ENCODE peak calls at places on chromosomes 11 and 22, in nine cellular contexts. One of them, this sample, is unnamed.
A peak's percentile ranks its signal among the peaks of the same experiment; 100 is the strongest.

GRCh38 chr11:70757241-70757640 is 358.9 kb downstream of the CTTN start:
- DNase-seq in NCI-H446: no peak
- DNase-seq in stimulated activated CD4-positive, alpha-beta T cell treated with anti-CD3 and anti-CD28 coated beads, Interleukin-4, amount 100 ng/mL, for 48 hours: no peak
- DNase-seq in C1 segment of cervical spinal cord: no peak
- DNase-seq in keratinocyte: no peak
- DNase-seq in Kasumi-1: no peak
- DNase-seq in NCI-H1417: no peak
- DNase-seq in GF-D8: no peak
- DNase-seq in activated CD4-positive, alpha-beta T cell treated with anti-CD3 and anti-CD28 coated beads for 48 hours: no peak
- DNase-seq in this sample: no peak

GRCh38 chr11:77009533-77010160 is 24.6 kb upstream of the B3GNT6 start:
- DNase-seq in NCI-H446: no peak
- DNase-seq in stimulated activated CD4-positive, alpha-beta T cell treated with anti-CD3 and anti-CD28 coated beads, Interleukin-4, amount 100 ng/mL, for 48 hours: no peak
- DNase-seq in C1 segment of cervical spinal cord: no peak
- DNase-seq in keratinocyte: no peak
- DNase-seq in Kasumi-1: no peak
- DNase-seq in NCI-H1417: no peak
- DNase-seq in GF-D8: no peak
- DNase-seq in activated CD4-positive, alpha-beta T cell treated with anti-CD3 and anti-CD28 coated beads for 48 hours: no peak
- DNase-seq in this sample: no peak

GRCh38 chr11:80598905-80599304 is 1158.1 kb upstream of the TENM4 start:
- DNase-seq in NCI-H446: no peak
- DNase-seq in stimulated activated CD4-positive, alpha-beta T cell treated with anti-CD3 and anti-CD28 coated beads, Interleukin-4, amount 100 ng/mL, for 48 hours: no peak
- DNase-seq in C1 segment of cervical spinal cord: no peak
- DNase-seq in keratinocyte: no peak
- DNase-seq in Kasumi-1: no peak
- DNase-seq in NCI-H1417: no peak
- DNase-seq in GF-D8: no peak
- DNase-seq in activated CD4-positive, alpha-beta T cell treated with anti-CD3 and anti-CD28 coated beads for 48 hours: no peak
- DNase-seq in this sample: no peak

GRCh38 chr11:9726313-9727022 is 62.6 kb downstream of the SWAP70 start:
- DNase-seq in NCI-H446: no peak
- DNase-seq in stimulated activated CD4-positive, alpha-beta T cell treated with anti-CD3 and anti-CD28 coated beads, Interleukin-4, amount 100 ng/mL, for 48 hours: no peak
- DNase-seq in C1 segment of cervical spinal cord: no peak
- DNase-seq in keratinocyte: no peak
- DNase-seq in Kasumi-1: no peak
- DNase-seq in NCI-H1417: peak; percentile 86
- DNase-seq in GF-D8: no peak
- DNase-seq in activated CD4-positive, alpha-beta T cell treated with anti-CD3 and anti-CD28 coated beads for 48 hours: no peak
- DNase-seq in this sample: no peak

GRCh38 chr11:125588505-125588904 is 4.1 kb upstream of the STT3A start:
- DNase-seq in NCI-H446: no peak
- DNase-seq in stimulated activated CD4-positive, alpha-beta T cell treated with anti-CD3 and anti-CD28 coated beads, Interleukin-4, amount 100 ng/mL, for 48 hours: no peak
- DNase-seq in C1 segment of cervical spinal cord: no peak
- DNase-seq in keratinocyte: no peak
- DNase-seq in Kasumi-1: no peak
- DNase-seq in NCI-H1417: no peak
- DNase-seq in GF-D8: no peak
- DNase-seq in activated CD4-positive, alpha-beta T cell treated with anti-CD3 and anti-CD28 coated beads for 48 hours: no peak
- DNase-seq in this sample: no peak

GRCh38 chr11:88418508-88418907 is 81.0 kb upstream of the CTSC start:
- DNase-seq in NCI-H446: no peak
- DNase-seq in stimulated activated CD4-positive, alpha-beta T cell treated with anti-CD3 and anti-CD28 coated beads, Interleukin-4, amount 100 ng/mL, for 48 hours: no peak
- DNase-seq in C1 segment of cervical spinal cord: no peak
- DNase-seq in keratinocyte: no peak
- DNase-seq in Kasumi-1: no peak
- DNase-seq in NCI-H1417: peak; percentile 51
- DNase-seq in GF-D8: no peak
- DNase-seq in activated CD4-positive, alpha-beta T cell treated with anti-CD3 and anti-CD28 coated beads for 48 hours: no peak
- DNase-seq in this sample: no peak

GRCh38 chr11:2800655-2801531 is 84.7 kb downstream of the CDKN1C start:
- DNase-seq in NCI-H446: no peak
- DNase-seq in stimulated activated CD4-positive, alpha-beta T cell treated with anti-CD3 and anti-CD28 coated beads, Interleukin-4, amount 100 ng/mL, for 48 hours: no peak
- DNase-seq in C1 segment of cervical spinal cord: no peak
- DNase-seq in keratinocyte: no peak
- DNase-seq in Kasumi-1: no peak
- DNase-seq in NCI-H1417: no peak
- DNase-seq in GF-D8: no peak
- DNase-seq in activated CD4-positive, alpha-beta T cell treated with anti-CD3 and anti-CD28 coated beads for 48 hours: peak; percentile 0
- DNase-seq in this sample: no peak

GRCh38 chr11:117906710-117907109 is 22.5 kb downstream of the TMPRSS13 start:
- DNase-seq in NCI-H446: no peak
- DNase-seq in stimulated activated CD4-positive, alpha-beta T cell treated with anti-CD3 and anti-CD28 coated beads, Interleukin-4, amount 100 ng/mL, for 48 hours: no peak
- DNase-seq in C1 segment of cervical spinal cord: no peak
- DNase-seq in keratinocyte: no peak
- DNase-seq in Kasumi-1: no peak
- DNase-seq in NCI-H1417: no peak
- DNase-seq in GF-D8: no peak
- DNase-seq in activated CD4-positive, alpha-beta T cell treated with anti-CD3 and anti-CD28 coated beads for 48 hours: no peak
- DNase-seq in this sample: no peak

GRCh38 chr11:35166369-35167360 is 27.7 kb downstream of the CD44 start:
- DNase-seq in NCI-H446: no peak
- DNase-seq in stimulated activated CD4-positive, alpha-beta T cell treated with anti-CD3 and anti-CD28 coated beads, Interleukin-4, amount 100 ng/mL, for 48 hours: no peak
- DNase-seq in C1 segment of cervical spinal cord: peak; percentile 61
- DNase-seq in keratinocyte: peak; percentile 67
- DNase-seq in Kasumi-1: no peak
- DNase-seq in NCI-H1417: no peak
- DNase-seq in GF-D8: no peak
- DNase-seq in activated CD4-positive, alpha-beta T cell treated with anti-CD3 and anti-CD28 coated beads for 48 hours: peak; percentile 59
- DNase-seq in this sample: peak; percentile 76

GRCh38 chr22:45324186-45324775 is 14.5 kb downstream of the FAM118A start:
- DNase-seq in NCI-H446: no peak
- DNase-seq in stimulated activated CD4-positive, alpha-beta T cell treated with anti-CD3 and anti-CD28 coated beads, Interleukin-4, amount 100 ng/mL, for 48 hours: no peak
- DNase-seq in C1 segment of cervical spinal cord: no peak
- DNase-seq in keratinocyte: no peak
- DNase-seq in Kasumi-1: no peak
- DNase-seq in NCI-H1417: no peak
- DNase-seq in GF-D8: no peak
- DNase-seq in activated CD4-positive, alpha-beta T cell treated with anti-CD3 and anti-CD28 coated beads for 48 hours: no peak
- DNase-seq in this sample: no peak

GRCh38 chr22:40567106-40567505 is 69.4 kb downstream of the MRTFA start:
- DNase-seq in NCI-H446: no peak
- DNase-seq in stimulated activated CD4-positive, alpha-beta T cell treated with anti-CD3 and anti-CD28 coated beads, Interleukin-4, amount 100 ng/mL, for 48 hours: no peak
- DNase-seq in C1 segment of cervical spinal cord: no peak
- DNase-seq in keratinocyte: peak; percentile 33
- DNase-seq in Kasumi-1: no peak
- DNase-seq in NCI-H1417: no peak
- DNase-seq in GF-D8: no peak
- DNase-seq in activated CD4-positive, alpha-beta T cell treated with anti-CD3 and anti-CD28 coated beads for 48 hours: no peak
- DNase-seq in this sample: no peak

GRCh38 chr11:102111011-102111786 is 952 bp downstream of the YAP1 start:
- DNase-seq in NCI-H446: no peak
- DNase-seq in stimulated activated CD4-positive, alpha-beta T cell treated with anti-CD3 and anti-CD28 coated beads, Interleukin-4, amount 100 ng/mL, for 48 hours: no peak
- DNase-seq in C1 segment of cervical spinal cord: no peak
- DNase-seq in keratinocyte: no peak
- DNase-seq in Kasumi-1: no peak
- DNase-seq in NCI-H1417: no peak
- DNase-seq in GF-D8: no peak
- DNase-seq in activated CD4-positive, alpha-beta T cell treated with anti-CD3 and anti-CD28 coated beads for 48 hours: peak; percentile 27
- DNase-seq in this sample: peak; percentile 31

GRCh38 chr11:65491163-65491465 is 7.7 kb upstream of the MALAT1 start:
- DNase-seq in NCI-H446: no peak
- DNase-seq in stimulated activated CD4-positive, alpha-beta T cell treated with anti-CD3 and anti-CD28 coated beads, Interleukin-4, amount 100 ng/mL, for 48 hours: no peak
- DNase-seq in C1 segment of cervical spinal cord: no peak
- DNase-seq in keratinocyte: no peak
- DNase-seq in Kasumi-1: no peak
- DNase-seq in NCI-H1417: no peak
- DNase-seq in GF-D8: no peak
- DNase-seq in activated CD4-positive, alpha-beta T cell treated with anti-CD3 and anti-CD28 coated beads for 48 hours: no peak
- DNase-seq in this sample: no peak

GRCh38 chr11:73705053-73705452 is 55.8 kb downstream of the RAB6A start:
- DNase-seq in NCI-H446: no peak
- DNase-seq in stimulated activated CD4-positive, alpha-beta T cell treated with anti-CD3 and anti-CD28 coated beads, Interleukin-4, amount 100 ng/mL, for 48 hours: no peak
- DNase-seq in C1 segment of cervical spinal cord: no peak
- DNase-seq in keratinocyte: no peak
- DNase-seq in Kasumi-1: no peak
- DNase-seq in NCI-H1417: no peak
- DNase-seq in GF-D8: no peak
- DNase-seq in activated CD4-positive, alpha-beta T cell treated with anti-CD3 and anti-CD28 coated beads for 48 hours: no peak
- DNase-seq in this sample: no peak

GRCh38 chr11:34909955-34910354 is 6.2 kb downstream of the APIP start:
- DNase-seq in NCI-H446: no peak
- DNase-seq in stimulated activated CD4-positive, alpha-beta T cell treated with anti-CD3 and anti-CD28 coated beads, Interleukin-4, amount 100 ng/mL, for 48 hours: no peak
- DNase-seq in C1 segment of cervical spinal cord: no peak
- DNase-seq in keratinocyte: no peak
- DNase-seq in Kasumi-1: no peak
- DNase-seq in NCI-H1417: no peak
- DNase-seq in GF-D8: peak; percentile 7
- DNase-seq in activated CD4-positive, alpha-beta T cell treated with anti-CD3 and anti-CD28 coated beads for 48 hours: no peak
- DNase-seq in this sample: no peak

GRCh38 chr11:134791102-134791501 is 379.1 kb upstream of the B3GAT1 start:
- DNase-seq in NCI-H446: no peak
- DNase-seq in stimulated activated CD4-positive, alpha-beta T cell treated with anti-CD3 and anti-CD28 coated beads, Interleukin-4, amount 100 ng/mL, for 48 hours: no peak
- DNase-seq in C1 segment of cervical spinal cord: no peak
- DNase-seq in keratinocyte: no peak
- DNase-seq in Kasumi-1: no peak
- DNase-seq in NCI-H1417: no peak
- DNase-seq in GF-D8: no peak
- DNase-seq in activated CD4-positive, alpha-beta T cell treated with anti-CD3 and anti-CD28 coated beads for 48 hours: no peak
- DNase-seq in this sample: no peak

GRCh38 chr22:37324340-37325023 is 42.2 kb downstream of the CYTH4 start:
- DNase-seq in NCI-H446: no peak
- DNase-seq in stimulated activated CD4-positive, alpha-beta T cell treated with anti-CD3 and anti-CD28 coated beads, Interleukin-4, amount 100 ng/mL, for 48 hours: no peak
- DNase-seq in C1 segment of cervical spinal cord: no peak
- DNase-seq in keratinocyte: no peak
- DNase-seq in Kasumi-1: no peak
- DNase-seq in NCI-H1417: peak; percentile 24
- DNase-seq in GF-D8: no peak
- DNase-seq in activated CD4-positive, alpha-beta T cell treated with anti-CD3 and anti-CD28 coated beads for 48 hours: no peak
- DNase-seq in this sample: no peak

GRCh38 chr11:103110406-103110805 is 1.2 kb downstream of the DYNC2H1 start:
- DNase-seq in NCI-H446: no peak
- DNase-seq in stimulated activated CD4-positive, alpha-beta T cell treated with anti-CD3 and anti-CD28 coated beads, Interleukin-4, amount 100 ng/mL, for 48 hours: no peak
- DNase-seq in C1 segment of cervical spinal cord: no peak
- DNase-seq in keratinocyte: no peak
- DNase-seq in Kasumi-1: peak; percentile 11
- DNase-seq in NCI-H1417: no peak
- DNase-seq in GF-D8: peak; percentile 73
- DNase-seq in activated CD4-positive, alpha-beta T cell treated with anti-CD3 and anti-CD28 coated beads for 48 hours: no peak
- DNase-seq in this sample: no peak

GRCh38 chr11:102757823-102758549 is 22.4 kb downstream of the MMP10 start:
- DNase-seq in NCI-H446: no peak
- DNase-seq in stimulated activated CD4-positive, alpha-beta T cell treated with anti-CD3 and anti-CD28 coated beads, Interleukin-4, amount 100 ng/mL, for 48 hours: no peak
- DNase-seq in C1 segment of cervical spinal cord: no peak
- DNase-seq in keratinocyte: no peak
- DNase-seq in Kasumi-1: peak; percentile 82
- DNase-seq in NCI-H1417: no peak
- DNase-seq in GF-D8: peak; percentile 72
- DNase-seq in activated CD4-positive, alpha-beta T cell treated with anti-CD3 and anti-CD28 coated beads for 48 hours: no peak
- DNase-seq in this sample: no peak

GRCh38 chr11:87971354-87971753 is 203.9 kb downstream of the RAB38 start:
- DNase-seq in NCI-H446: no peak
- DNase-seq in stimulated activated CD4-positive, alpha-beta T cell treated with anti-CD3 and anti-CD28 coated beads, Interleukin-4, amount 100 ng/mL, for 48 hours: no peak
- DNase-seq in C1 segment of cervical spinal cord: no peak
- DNase-seq in keratinocyte: no peak
- DNase-seq in Kasumi-1: no peak
- DNase-seq in NCI-H1417: no peak
- DNase-seq in GF-D8: no peak
- DNase-seq in activated CD4-positive, alpha-beta T cell treated with anti-CD3 and anti-CD28 coated beads for 48 hours: no peak
- DNase-seq in this sample: no peak

GRCh38 chr11:69280994-69281393 is 13.0 kb upstream of the MYEOV start:
- DNase-seq in NCI-H446: no peak
- DNase-seq in stimulated activated CD4-positive, alpha-beta T cell treated with anti-CD3 and anti-CD28 coated beads, Interleukin-4, amount 100 ng/mL, for 48 hours: no peak
- DNase-seq in C1 segment of cervical spinal cord: no peak
- DNase-seq in keratinocyte: peak; percentile 90
- DNase-seq in Kasumi-1: no peak
- DNase-seq in NCI-H1417: no peak
- DNase-seq in GF-D8: no peak
- DNase-seq in activated CD4-positive, alpha-beta T cell treated with anti-CD3 and anti-CD28 coated beads for 48 hours: no peak
- DNase-seq in this sample: no peak

GRCh38 chr11:34065505-34066203 is 14.1 kb downstream of the CAPRIN1 start:
- DNase-seq in NCI-H446: no peak
- DNase-seq in stimulated activated CD4-positive, alpha-beta T cell treated with anti-CD3 and anti-CD28 coated beads, Interleukin-4, amount 100 ng/mL, for 48 hours: peak; percentile 11
- DNase-seq in C1 segment of cervical spinal cord: no peak
- DNase-seq in keratinocyte: no peak
- DNase-seq in Kasumi-1: no peak
- DNase-seq in NCI-H1417: no peak
- DNase-seq in GF-D8: no peak
- DNase-seq in activated CD4-positive, alpha-beta T cell treated with anti-CD3 and anti-CD28 coated beads for 48 hours: peak; percentile 51
- DNase-seq in this sample: peak; percentile 42

GRCh38 chr11:27795955-27796861 is 96.0 kb upstream of the BDNF start:
- DNase-seq in NCI-H446: no peak
- DNase-seq in stimulated activated CD4-positive, alpha-beta T cell treated with anti-CD3 and anti-CD28 coated beads, Interleukin-4, amount 100 ng/mL, for 48 hours: no peak
- DNase-seq in C1 segment of cervical spinal cord: no peak
- DNase-seq in keratinocyte: no peak
- DNase-seq in Kasumi-1: no peak
- DNase-seq in NCI-H1417: peak; percentile 100
- DNase-seq in GF-D8: no peak
- DNase-seq in activated CD4-positive, alpha-beta T cell treated with anti-CD3 and anti-CD28 coated beads for 48 hours: no peak
- DNase-seq in this sample: no peak

GRCh38 chr11:57349491-57350274 is 11.5 kb downstream of the P2RX3 start:
- DNase-seq in NCI-H446: no peak
- DNase-seq in stimulated activated CD4-positive, alpha-beta T cell treated with anti-CD3 and anti-CD28 coated beads, Interleukin-4, amount 100 ng/mL, for 48 hours: peak; percentile 53
- DNase-seq in C1 segment of cervical spinal cord: peak; percentile 31
- DNase-seq in keratinocyte: no peak
- DNase-seq in Kasumi-1: peak; percentile 18
- DNase-seq in NCI-H1417: peak; percentile 14
- DNase-seq in GF-D8: no peak
- DNase-seq in activated CD4-positive, alpha-beta T cell treated with anti-CD3 and anti-CD28 coated beads for 48 hours: peak; percentile 77
- DNase-seq in this sample: peak; percentile 73

GRCh38 chr11:79570104-79570503 is 129.3 kb upstream of the TENM4 start:
- DNase-seq in NCI-H446: no peak
- DNase-seq in stimulated activated CD4-positive, alpha-beta T cell treated with anti-CD3 and anti-CD28 coated beads, Interleukin-4, amount 100 ng/mL, for 48 hours: no peak
- DNase-seq in C1 segment of cervical spinal cord: no peak
- DNase-seq in keratinocyte: no peak
- DNase-seq in Kasumi-1: peak; percentile 95
- DNase-seq in NCI-H1417: no peak
- DNase-seq in GF-D8: peak; percentile 98
- DNase-seq in activated CD4-positive, alpha-beta T cell treated with anti-CD3 and anti-CD28 coated beads for 48 hours: no peak
- DNase-seq in this sample: no peak

GRCh38 chr22:36224245-36224644 is 15.1 kb downstream of the APOL2 start:
- DNase-seq in NCI-H446: no peak
- DNase-seq in stimulated activated CD4-positive, alpha-beta T cell treated with anti-CD3 and anti-CD28 coated beads, Interleukin-4, amount 100 ng/mL, for 48 hours: no peak
- DNase-seq in C1 segment of cervical spinal cord: no peak
- DNase-seq in keratinocyte: no peak
- DNase-seq in Kasumi-1: no peak
- DNase-seq in NCI-H1417: no peak
- DNase-seq in GF-D8: no peak
- DNase-seq in activated CD4-positive, alpha-beta T cell treated with anti-CD3 and anti-CD28 coated beads for 48 hours: no peak
- DNase-seq in this sample: no peak

GRCh38 chr11:567629-568258 is 7.0 kb downstream of the RASSF7 start:
- DNase-seq in NCI-H446: no peak
- DNase-seq in stimulated activated CD4-positive, alpha-beta T cell treated with anti-CD3 and anti-CD28 coated beads, Interleukin-4, amount 100 ng/mL, for 48 hours: no peak
- DNase-seq in C1 segment of cervical spinal cord: no peak
- DNase-seq in keratinocyte: no peak
- DNase-seq in Kasumi-1: no peak
- DNase-seq in NCI-H1417: peak; percentile 49
- DNase-seq in GF-D8: no peak
- DNase-seq in activated CD4-positive, alpha-beta T cell treated with anti-CD3 and anti-CD28 coated beads for 48 hours: no peak
- DNase-seq in this sample: no peak

GRCh38 chr22:32083000-32083399 is 39.9 kb downstream of the SLC5A1 start:
- DNase-seq in NCI-H446: no peak
- DNase-seq in stimulated activated CD4-positive, alpha-beta T cell treated with anti-CD3 and anti-CD28 coated beads, Interleukin-4, amount 100 ng/mL, for 48 hours: no peak
- DNase-seq in C1 segment of cervical spinal cord: no peak
- DNase-seq in keratinocyte: no peak
- DNase-seq in Kasumi-1: no peak
- DNase-seq in NCI-H1417: no peak
- DNase-seq in GF-D8: no peak
- DNase-seq in activated CD4-positive, alpha-beta T cell treated with anti-CD3 and anti-CD28 coated beads for 48 hours: no peak
- DNase-seq in this sample: no peak

GRCh38 chr22:29152045-29152380 is 53.7 kb upstream of the EMID1 start:
- DNase-seq in NCI-H446: no peak
- DNase-seq in stimulated activated CD4-positive, alpha-beta T cell treated with anti-CD3 and anti-CD28 coated beads, Interleukin-4, amount 100 ng/mL, for 48 hours: no peak
- DNase-seq in C1 segment of cervical spinal cord: no peak
- DNase-seq in keratinocyte: no peak
- DNase-seq in Kasumi-1: no peak
- DNase-seq in NCI-H1417: peak; percentile 32
- DNase-seq in GF-D8: no peak
- DNase-seq in activated CD4-positive, alpha-beta T cell treated with anti-CD3 and anti-CD28 coated beads for 48 hours: no peak
- DNase-seq in this sample: no peak

GRCh38 chr22:37237371-37238268 is 6.4 kb downstream of the RAC2 start:
- DNase-seq in NCI-H446: no peak
- DNase-seq in stimulated activated CD4-positive, alpha-beta T cell treated with anti-CD3 and anti-CD28 coated beads, Interleukin-4, amount 100 ng/mL, for 48 hours: no peak
- DNase-seq in C1 segment of cervical spinal cord: no peak
- DNase-seq in keratinocyte: no peak
- DNase-seq in Kasumi-1: no peak
- DNase-seq in NCI-H1417: no peak
- DNase-seq in GF-D8: no peak
- DNase-seq in activated CD4-positive, alpha-beta T cell treated with anti-CD3 and anti-CD28 coated beads for 48 hours: no peak
- DNase-seq in this sample: peak; percentile 20

GRCh38 chr11:116703421-116703820 is 69.4 kb downstream of the BUD13 start:
- DNase-seq in NCI-H446: peak; percentile 71
- DNase-seq in stimulated activated CD4-positive, alpha-beta T cell treated with anti-CD3 and anti-CD28 coated beads, Interleukin-4, amount 100 ng/mL, for 48 hours: no peak
- DNase-seq in C1 segment of cervical spinal cord: peak; percentile 14
- DNase-seq in keratinocyte: no peak
- DNase-seq in Kasumi-1: no peak
- DNase-seq in NCI-H1417: peak; percentile 91
- DNase-seq in GF-D8: no peak
- DNase-seq in activated CD4-positive, alpha-beta T cell treated with anti-CD3 and anti-CD28 coated beads for 48 hours: no peak
- DNase-seq in this sample: no peak